ENCODE peak calls at places on chromosomes 12 and 14, in six cellular contexts. P is uterus, H is K562, I is fibroblast of lung, S is tibial nerve, Y is PC-3. E is an unnamed sample. For H3K4me1, the result is how much of the 10 kb centered on the place peaks cover.

GRCh38 chr14:68172216-68172615 is 352.6 kb downstream of the RAD51B start:
- DNase-seq in H (no peak), Y (peak), P (no peak), S (no peak), I (no peak), E (no peak)

GRCh38 chr12:54384591-54385041 is at the start of gene ZNF385A:
- DNase-seq in Y (no peak), I (no peak), P (no peak), H (no peak), S (no peak), E (no peak)

GRCh38 chr14:77301103-77301502 is 19.6 kb downstream of the POMT2 start:
- DNase-seq in S (peak), P (peak), I (peak), H (peak), Y (peak), E (peak)

GRCh38 chr12:130013771-130014484 is 110.1 kb upstream of the TMEM132D start:
- DNase-seq in P (no peak), S (peak), I (peak), H (peak), Y (peak), E (no peak)

GRCh38 chr14:94163806-94164205 is 10.3 kb upstream of the PPP4R4 start:
- DNase-seq in S (no peak), Y (no peak), P (no peak), H (no peak), I (no peak), E (no peak)

GRCh38 chr12:52347016-52347415 is 20.3 kb downstream of the KRT85 start:
- DNase-seq in S (no peak), I (no peak), Y (no peak), H (no peak), P (no peak), E (no peak)

GRCh38 chr14:71320107-71320733 is 413.0 kb downstream of the PCNX1 start:
- DNase-seq in Y (peak), I (peak), S (peak), H (peak), P (peak), E (peak)

GRCh38 chr14:35390577-35391387 is 13.8 kb downstream of the NFKBIA start:
- DNase-seq in I (peak), H (peak), P (no peak), Y (peak), S (no peak), E (no peak)

GRCh38 chr12:58801986-58802385 is 118.3 kb downstream of the LRIG3 start:
- DNase-seq in I (peak), S (no peak), P (no peak), Y (no peak), H (no peak), E (no peak)

GRCh38 chr12:97877404-97877803 is 414.8 kb downstream of the RMST start:
- DNase-seq in H (no peak), S (no peak), I (no peak), P (no peak), Y (no peak), E (no peak)

GRCh38 chr12:121209629-121210572 is at the start of gene P2RX4:
- DNase-seq in I (peak), P (peak), Y (peak), H (peak), S (peak), E (peak)

GRCh38 chr12:32021346-32021773 is 62.1 kb downstream of the RESF1 start:
- DNase-seq in S (no peak), H (no peak), I (no peak), Y (no peak), P (no peak), E (no peak)
- TF ChIP-seq CTCF in S (no peak), H (no peak), I (no peak), Y (no peak), P (no peak), E (no peak)

GRCh38 chr14:61438860-61439765 is 117.7 kb downstream of the PRKCH start:
- DNase-seq in I (peak), H (no peak), S (peak), Y (peak), P (peak), E (peak)
- H3K4me1 ChIP-seq in I (under half), H (under half), S (under half), Y (under half), P (under half), E (under half)

GRCh38 chr14:23320584-23321571 is at the start of gene PABPN1:
- DNase-seq in P (peak), S (peak), Y (peak), I (peak), H (peak), E (peak)

GRCh38 chr14:23319746-23320583 is 1.3 kb upstream of the PABPN1 start:
- DNase-seq in S (no peak), P (peak), H (no peak), I (no peak), Y (no peak), E (no peak)

GRCh38 chr14:23322568-23323517 is 1.6 kb downstream of the PABPN1 start:
- DNase-seq in I (no peak), Y (no peak), H (no peak), S (no peak), P (no peak), E (no peak)

GRCh38 chr14:23323838-23324454 is 2.7 kb downstream of the PABPN1 start:
- DNase-seq in P (no peak), H (no peak), S (no peak), Y (no peak), I (no peak), E (no peak)

GRCh38 chr14:23321572-23322547 is 603 bp downstream of the PABPN1 start:
- DNase-seq in P (peak), I (peak), S (peak), Y (peak), H (peak), E (no peak)
- TF ChIP-seq CTCF in P (no peak), I (no peak), S (no peak), Y (no peak), H (no peak), E (no peak)

GRCh38 chr12:116266631-116267349 is 10.7 kb downstream of the MED13L start:
- DNase-seq in H (no peak), I (peak), P (no peak), Y (no peak), S (no peak), E (no peak)
- H3K4me1 ChIP-seq in H (under half), I (under half), P (under half), Y (under half), S (under half), E (under half)

DNA sequence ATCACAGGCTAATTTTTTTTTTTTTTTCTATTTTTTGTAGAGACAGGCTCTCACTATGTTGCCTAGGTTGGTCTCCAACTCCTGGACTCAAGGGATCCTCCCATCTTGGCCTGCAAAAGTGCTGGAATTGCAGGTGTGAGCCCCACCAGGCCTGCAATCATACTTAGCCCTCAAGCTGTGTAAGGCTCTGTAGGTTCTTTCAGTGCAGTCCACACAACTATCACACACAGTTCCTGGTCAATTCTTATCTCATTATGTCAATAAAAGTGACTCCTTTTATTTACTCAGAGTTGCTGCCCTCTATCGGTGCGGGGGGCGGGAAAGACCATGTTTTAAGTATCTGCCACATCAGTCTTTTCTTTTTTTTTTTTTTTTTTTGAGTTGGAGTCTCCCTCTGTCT is 29.0 kb downstream of the SLC2A3 start:
- DNase-seq in I (peak), P (no peak), H (peak), Y (peak), S (peak), E (no peak)
- TF ChIP-seq CTCF in I (peak), P (no peak), H (peak), Y (peak), S (no peak), E (no peak)

DNA sequence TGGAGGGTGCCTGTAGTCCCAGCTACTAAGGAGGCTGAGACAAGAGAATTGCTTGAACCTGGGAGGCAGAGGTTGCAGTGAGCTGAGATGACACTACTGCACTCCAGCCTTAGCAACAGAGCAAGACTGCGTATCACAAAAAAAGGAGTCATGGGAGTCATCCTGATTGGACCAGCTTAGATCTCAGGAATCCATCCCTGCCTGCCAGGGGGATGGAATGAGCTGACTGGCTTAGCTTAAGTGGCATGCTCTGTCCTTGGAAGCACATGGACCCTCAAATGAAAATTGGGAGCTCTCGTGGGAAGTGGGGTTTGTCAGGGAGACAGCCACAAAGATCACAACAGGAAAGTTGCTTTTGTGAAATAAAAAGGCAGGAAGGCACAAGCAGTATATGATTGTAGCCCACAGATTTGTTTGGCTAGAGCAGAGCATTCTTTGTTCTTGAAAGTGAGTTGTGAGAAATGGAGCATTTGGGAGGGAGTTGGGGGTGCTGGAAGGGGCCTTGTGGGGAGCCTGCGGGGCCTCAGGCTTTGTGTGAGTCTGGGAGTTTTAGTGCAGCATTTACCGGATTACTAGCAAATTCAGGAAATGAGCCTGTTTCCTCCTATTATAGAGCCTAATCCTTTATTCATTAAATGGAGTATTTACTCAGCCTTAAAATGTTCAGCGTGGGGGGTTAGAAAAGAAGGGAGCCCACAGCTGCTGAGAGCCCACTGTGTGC is 30.7 kb downstream of the DGLUCY start:
- DNase-seq in P (no peak), H (no peak), I (peak), S (no peak), Y (peak), E (no peak)
- H3K4me1 ChIP-seq in P (under half), H (under half), I (under half), S (under half), Y (under half), E (under half)

DNA sequence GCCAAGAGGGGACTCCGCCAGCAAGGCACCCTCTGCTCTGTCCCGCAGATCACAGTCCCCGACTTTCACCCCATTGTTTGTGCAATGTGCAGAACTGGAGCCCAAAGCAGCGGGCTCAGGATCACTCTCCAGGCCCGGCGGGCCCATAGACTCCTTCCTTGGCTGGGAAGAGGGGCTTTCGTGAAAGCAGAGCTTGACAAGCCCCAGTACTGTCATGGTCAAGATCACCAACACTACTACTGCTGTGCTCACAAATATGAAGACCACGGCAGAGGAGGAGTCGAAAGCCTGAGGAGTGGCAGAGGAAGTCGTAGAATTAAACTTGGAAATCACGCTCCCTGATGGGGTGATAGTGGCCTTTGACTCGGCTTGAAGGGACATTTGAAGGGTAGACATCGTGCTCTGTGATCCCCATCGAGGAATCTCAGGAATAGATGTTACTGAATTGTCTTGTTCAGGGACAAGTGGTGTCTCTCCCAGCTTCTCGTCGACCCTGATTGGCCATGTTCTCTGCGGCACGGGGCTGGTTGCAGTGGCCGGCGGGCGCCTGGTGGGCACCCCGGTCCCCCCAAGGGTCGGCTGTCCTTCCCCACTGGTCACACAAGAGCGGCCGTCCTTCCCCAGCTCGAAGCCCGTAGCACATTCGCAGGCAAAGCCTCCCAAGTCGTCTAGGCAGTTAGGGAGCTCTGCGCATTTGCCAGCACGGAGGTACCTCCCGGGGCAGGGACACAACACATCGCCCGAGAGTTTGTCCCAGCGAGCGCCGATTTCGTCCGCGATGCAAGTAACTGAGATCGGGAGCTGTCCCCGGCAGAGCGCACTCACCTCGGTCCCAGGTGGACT is 1.1 kb downstream of the CLEC14A start:
- DNase-seq in Y (no peak), H (no peak), I (peak), P (no peak), S (no peak), E (no peak)
- TF ChIP-seq CTCF in Y (no peak), H (no peak), I (no peak), P (no peak), S (no peak), E (no peak)

GRCh38 chr12:50215033-50215432 is 47.9 kb upstream of the CERS5 start:
- DNase-seq in P (no peak), S (no peak), Y (peak), H (no peak), I (peak), E (no peak)

GRCh38 chr12:50212071-50212467 is 44.9 kb upstream of the CERS5 start:
- DNase-seq in H (no peak), Y (no peak), S (no peak), I (no peak), P (no peak), E (no peak)

GRCh38 chr12:50211392-50212070 is 44.4 kb upstream of the CERS5 start:
- DNase-seq in S (no peak), P (no peak), I (no peak), H (no peak), Y (peak), E (no peak)

GRCh38 chr12:50214018-50214417 is 46.8 kb upstream of the CERS5 start:
- DNase-seq in S (no peak), Y (no peak), P (no peak), H (no peak), I (no peak), E (no peak)

DNA sequence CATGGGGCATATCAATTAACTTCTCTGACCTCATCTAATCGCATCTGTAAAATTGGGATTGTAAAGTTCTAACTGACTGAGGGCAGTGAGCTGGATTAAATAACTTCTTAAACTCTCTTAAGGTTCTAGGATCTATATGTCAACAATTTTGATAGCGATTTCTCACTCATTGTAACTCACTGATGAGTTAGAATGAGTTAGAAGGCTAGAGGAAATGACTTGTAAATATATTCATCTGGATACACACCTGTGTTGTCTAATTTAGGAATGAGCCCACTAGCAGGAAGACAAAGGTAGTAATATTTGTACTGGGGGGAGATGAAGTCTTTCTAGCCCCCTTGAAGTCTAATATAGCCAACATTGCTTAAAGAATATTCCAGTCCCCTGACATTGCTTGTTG is 46.3 kb upstream of the CERS5 start:
- DNase-seq in S (no peak), H (no peak), Y (peak), P (no peak), I (no peak), E (no peak)
- H3K4me1 ChIP-seq in S (under half), H (under half), Y (half or more), P (under half), I (under half), E (under half)

DNA sequence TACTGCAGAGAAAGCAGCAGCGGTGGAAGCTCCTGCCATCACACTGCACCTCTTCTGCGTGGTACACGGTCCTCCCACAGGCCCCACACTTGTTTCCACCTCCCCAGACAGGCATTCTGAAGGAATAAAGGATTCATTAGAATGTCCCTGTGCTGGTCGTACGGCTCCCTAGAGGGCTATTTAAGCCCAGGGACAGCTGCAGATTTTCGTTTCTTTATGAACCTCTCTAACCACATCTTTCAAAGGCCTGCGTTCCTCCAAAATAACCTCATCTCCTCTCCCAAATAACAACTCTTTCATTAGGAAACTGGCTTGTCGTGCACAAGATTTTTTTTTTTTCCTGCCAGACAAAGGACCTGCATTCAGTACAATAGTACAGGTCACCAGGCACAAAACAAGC is 12.7 kb downstream of the CSRP2 start:
- DNase-seq in Y (no peak), S (no peak), P (no peak), H (no peak), I (peak), E (no peak)
- TF ChIP-seq CTCF in Y (no peak), S (no peak), P (no peak), H (no peak), I (no peak), E (no peak)